ENCODE peak calls at places on chromosomes 2 and 18, in eight cellular contexts. J is left colon; E is neural progenitor cell; A is kidney epithelial cell; F is RCC 7860; I is effector memory CD4-positive, alpha-beta T cell; U is cardiac muscle cell; N is tibial artery. G is an unnamed sample.

GRCh38 chr2:105143467-105144127 is 97.9 kb upstream of the GPR45 start:
- DNase-seq in J (peak; percentile 17), U (peak; percentile 22), N (no peak), E (peak; percentile 86), F (no peak), I (no peak), A (no peak), G (no peak)

GRCh38 chr2:128424806-128425205 is 106.1 kb upstream of the HS6ST1 start:
- DNase-seq in I (no peak), N (peak; percentile 57), E (peak; percentile 35), U (no peak), F (no peak), A (no peak), J (no peak), G (no peak)

GRCh38 chr2:217069263-217070042 is 209.6 kb upstream of the TNP1 start:
- DNase-seq in J (no peak), A (no peak), E (no peak), N (no peak), I (no peak), F (no peak), U (no peak), G (no peak)

GRCh38 chr18:48877941-48878340 is 72.8 kb downstream of the SMAD7 start:
- DNase-seq in U (no peak), A (no peak), E (no peak), F (no peak), I (no peak), J (no peak), N (peak; percentile 49), G (no peak)

GRCh38 chr2:149098722-149099121 is 60.2 kb downstream of the LYPD6B start:
- DNase-seq in U (peak; percentile 25), N (no peak), E (no peak), I (no peak), F (no peak), J (peak; percentile 8), A (no peak), G (peak; percentile 19)

GRCh38 chr18:44887227-44887631 is 206.5 kb downstream of the SETBP1 start:
- DNase-seq in E (no peak), N (no peak), U (peak; percentile 67), J (peak; percentile 29), F (peak; percentile 74), A (peak; percentile 55), I (no peak), G (no peak)

GRCh38 chr2:139067874-139068273 is 287.7 kb upstream of the NXPH2 start:
- DNase-seq in A (no peak), E (no peak), J (no peak), U (no peak), F (no peak), N (no peak), I (no peak), G (no peak)

GRCh38 chr2:43877782-43878464 is 39.2 kb downstream of the ABCG8 start:
- DNase-seq in U (peak; percentile 67), J (peak; percentile 73), I (peak; percentile 18), E (peak; percentile 78), N (no peak), A (no peak), F (peak; percentile 53), G (peak; percentile 59)

GRCh38 chr2:219254590-219255219 is 987 bp upstream of the TUBA4A start:
- DNase-seq in N (no peak), J (no peak), I (peak; percentile 41), A (no peak), F (no peak), U (no peak), E (no peak), G (no peak)

GRCh38 chr18:49751427-49752094 is 61.8 kb downstream of the ACAA2 start:
- DNase-seq in E (no peak), A (no peak), J (no peak), F (no peak), I (no peak), N (peak; percentile 50), U (no peak), G (no peak)

GRCh38 chr2:100056478-100056877 is 85.9 kb downstream of the AFF3 start:
- DNase-seq in J (no peak), A (no peak), F (no peak), E (no peak), N (no peak), U (no peak), I (no peak), G (no peak)

GRCh38 chr2:199261221-199261620 is 196.5 kb downstream of the SATB2 start:
- DNase-seq in I (no peak), J (peak; percentile 22), F (no peak), A (no peak), U (peak; percentile 76), E (peak; percentile 3), N (no peak), G (peak; percentile 42)

G was measured in endothelial cell of umbilical vein.